ENCODE peak calls at places on chromosomes 4 and X, in seven cellular contexts. One of them, this sample, is unnamed.
A peak's percentile ranks its signal among the peaks of the same experiment; 100 is the strongest.

GRCh38 chr4:45350438-45350837 is 624.1 kb upstream of the GNPDA2 start:
- DNase-seq in stomach: no peak
- DNase-seq in A549: no peak
- DNase-seq in H1: no peak
- DNase-seq in K562: no peak
- DNase-seq in ovary: no peak
- DNase-seq in tibial nerve: no peak
- DNase-seq in this sample: no peak

GRCh38 chr4:168621806-168622589 is 125.1 kb downstream of the PALLD start:
- DNase-seq in stomach: no peak
- DNase-seq in A549: no peak
- DNase-seq in H1: no peak
- DNase-seq in K562: no peak
- DNase-seq in ovary: no peak
- DNase-seq in tibial nerve: no peak
- DNase-seq in this sample: no peak

GRCh38 chrX:151722241-151722846 is 6.5 kb downstream of the FATE1 start:
- DNase-seq in stomach: peak; percentile 49
- DNase-seq in A549: peak; percentile 5
- DNase-seq in H1: peak; percentile 43
- DNase-seq in K562: peak; percentile 65
- DNase-seq in ovary: peak; percentile 25
- DNase-seq in tibial nerve: no peak
- DNase-seq in this sample: peak; percentile 77

GRCh38 chr4:39014028-39014427 is 18.2 kb downstream of the TMEM156 start:
- DNase-seq in stomach: no peak
- DNase-seq in A549: no peak
- DNase-seq in H1: no peak
- DNase-seq in K562: no peak
- DNase-seq in ovary: no peak
- DNase-seq in tibial nerve: no peak
- DNase-seq in this sample: no peak

GRCh38 chr4:17817027-17817426 is 6.2 kb downstream of the NCAPG start:
- DNase-seq in stomach: no peak
- DNase-seq in A549: no peak
- DNase-seq in H1: no peak
- DNase-seq in K562: no peak
- DNase-seq in ovary: no peak
- DNase-seq in tibial nerve: no peak
- DNase-seq in this sample: no peak

GRCh38 chr4:127203561-127204260 is 429.0 kb upstream of the INTU start:
- DNase-seq in stomach: no peak
- DNase-seq in A549: no peak
- DNase-seq in H1: no peak
- DNase-seq in K562: no peak
- DNase-seq in ovary: no peak
- DNase-seq in tibial nerve: no peak
- DNase-seq in this sample: no peak

GRCh38 chr4:147740176-147740575 is 8.3 kb downstream of the ARHGAP10 start:
- DNase-seq in stomach: no peak
- DNase-seq in A549: no peak
- DNase-seq in H1: no peak
- DNase-seq in K562: no peak
- DNase-seq in ovary: no peak
- DNase-seq in tibial nerve: no peak
- DNase-seq in this sample: no peak

GRCh38 chr4:23789765-23790164 is 100.1 kb downstream of the PPARGC1A start:
- DNase-seq in stomach: no peak
- DNase-seq in A549: no peak
- DNase-seq in H1: no peak
- DNase-seq in K562: no peak
- DNase-seq in ovary: no peak
- DNase-seq in tibial nerve: peak; percentile 39
- DNase-seq in this sample: no peak

GRCh38 chrX:41906515-41907165 is 16.7 kb downstream of the CASK start:
- DNase-seq in stomach: no peak
- DNase-seq in A549: no peak
- DNase-seq in H1: no peak
- DNase-seq in K562: no peak
- DNase-seq in ovary: no peak
- DNase-seq in tibial nerve: no peak
- DNase-seq in this sample: no peak

GRCh38 chrX:102043380-102043779 is 82.1 kb upstream of the TCEAL2 start:
- DNase-seq in stomach: no peak
- DNase-seq in A549: no peak
- DNase-seq in H1: no peak
- DNase-seq in K562: no peak
- DNase-seq in ovary: no peak
- DNase-seq in tibial nerve: no peak
- DNase-seq in this sample: no peak

GRCh38 chr4:185358514-185359433 is 37.0 kb downstream of the LRP2BP start:
- DNase-seq in stomach: no peak
- DNase-seq in A549: peak; percentile 25
- DNase-seq in H1: no peak
- DNase-seq in K562: peak; percentile 54
- DNase-seq in ovary: no peak
- DNase-seq in tibial nerve: no peak
- DNase-seq in this sample: no peak

GRCh38 chr4:120080533-120080932 is 13.9 kb upstream of the MAD2L1 start:
- DNase-seq in stomach: no peak
- DNase-seq in A549: no peak
- DNase-seq in H1: no peak
- DNase-seq in K562: no peak
- DNase-seq in ovary: no peak
- DNase-seq in tibial nerve: no peak
- DNase-seq in this sample: no peak

GRCh38 chr4:96016615-96017299 is 176.9 kb downstream of the PDHA2 start:
- DNase-seq in stomach: no peak
- DNase-seq in A549: no peak
- DNase-seq in H1: no peak
- DNase-seq in K562: no peak
- DNase-seq in ovary: no peak
- DNase-seq in tibial nerve: no peak
- DNase-seq in this sample: no peak

DNA sequence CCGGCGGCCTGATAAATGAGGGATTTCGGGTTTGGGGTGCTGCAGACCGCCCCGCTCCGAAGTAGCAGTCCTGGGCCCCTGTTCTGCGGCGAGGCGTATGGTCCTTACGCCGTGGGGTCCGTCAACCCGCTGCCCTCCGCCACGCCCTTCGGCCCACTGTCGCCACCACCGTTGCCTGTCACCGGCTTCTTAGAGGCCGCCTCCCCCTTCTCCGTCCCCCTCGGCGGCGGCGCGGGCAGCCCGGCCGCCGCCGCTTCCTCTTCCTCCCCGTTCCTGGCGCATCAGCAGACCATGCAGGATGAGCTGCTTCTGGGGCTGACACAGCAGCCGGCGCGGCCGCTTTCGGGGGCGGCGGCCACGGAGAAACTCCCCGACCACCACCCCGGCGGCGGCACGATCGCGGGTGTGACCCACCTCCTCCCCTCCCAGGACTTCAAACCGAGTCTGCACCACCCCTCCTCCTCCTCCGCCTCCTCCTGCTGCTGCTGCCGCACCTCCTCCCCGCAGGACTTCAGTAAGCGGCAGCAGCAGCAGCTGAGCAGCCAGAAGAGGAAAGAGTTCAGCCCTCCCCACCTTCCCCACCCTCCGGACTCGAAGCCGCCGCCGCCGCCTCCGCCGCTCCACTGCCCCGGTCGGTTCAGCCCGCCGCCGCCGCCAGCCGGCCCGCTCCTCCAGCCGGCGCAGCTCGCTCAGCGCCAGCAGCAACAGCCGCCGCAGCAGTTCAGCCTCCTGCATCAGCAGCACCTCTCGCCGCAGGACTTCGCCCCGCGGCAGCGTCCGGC is 569 bp downstream of the CPEB2 start:
- DNase-seq in stomach: peak; percentile 83
- DNase-seq in A549: peak; percentile 24
- DNase-seq in H1: no peak
- DNase-seq in K562: peak; percentile 58
- DNase-seq in ovary: peak; percentile 78
- DNase-seq in tibial nerve: peak; percentile 36
- DNase-seq in this sample: peak; percentile 95
- TF ChIP-seq EP300 in stomach: no peak
- TF ChIP-seq EP300 in A549: no peak
- TF ChIP-seq EP300 in H1: peak; percentile 29
- TF ChIP-seq EP300 in K562: no peak
- TF ChIP-seq EP300 in ovary: no peak
- TF ChIP-seq EP300 in tibial nerve: no peak
- TF ChIP-seq EP300 in this sample: no peak

DNA sequence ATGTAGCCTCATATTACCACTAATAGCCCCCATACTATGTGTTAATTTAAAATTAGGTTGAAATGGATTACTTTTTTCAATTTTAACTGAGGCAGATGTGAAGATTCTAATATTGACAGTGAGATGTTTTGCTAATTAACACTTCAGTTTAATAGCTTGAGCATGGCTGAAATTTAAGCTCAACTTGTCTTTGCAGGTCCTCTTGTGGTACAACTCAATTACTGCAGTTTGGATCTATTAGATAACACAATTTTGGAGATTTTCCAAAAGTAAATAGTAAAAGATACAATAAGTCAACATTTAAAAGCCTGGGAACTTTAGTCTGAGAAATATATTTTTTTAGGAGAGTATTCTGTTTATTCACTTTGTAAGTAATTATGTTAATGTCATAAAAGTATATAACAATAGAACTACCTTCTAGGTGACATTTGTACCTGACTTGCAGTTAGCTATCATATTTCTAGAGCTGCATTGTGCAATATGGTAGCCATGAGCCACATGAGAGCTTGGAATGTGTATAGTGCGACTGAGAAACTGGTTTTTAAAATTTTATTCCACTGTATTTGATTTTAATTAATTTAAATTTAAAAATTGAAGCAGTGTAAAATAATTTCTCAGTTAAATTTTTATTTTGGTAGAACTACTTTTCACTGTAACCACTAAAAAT is 73.1 kb upstream of the FMR1 start:
- DNase-seq in stomach: no peak
- DNase-seq in A549: no peak
- DNase-seq in H1: no peak
- DNase-seq in K562: no peak
- DNase-seq in ovary: no peak
- DNase-seq in tibial nerve: no peak
- DNase-seq in this sample: no peak
- TF ChIP-seq CTCF in stomach: no peak
- TF ChIP-seq CTCF in A549: peak; percentile 6
- TF ChIP-seq CTCF in H1: peak; percentile 38
- TF ChIP-seq CTCF in K562: peak; percentile 18
- TF ChIP-seq CTCF in ovary: no peak
- TF ChIP-seq CTCF in tibial nerve: no peak
- TF ChIP-seq CTCF in this sample: no peak

DNA sequence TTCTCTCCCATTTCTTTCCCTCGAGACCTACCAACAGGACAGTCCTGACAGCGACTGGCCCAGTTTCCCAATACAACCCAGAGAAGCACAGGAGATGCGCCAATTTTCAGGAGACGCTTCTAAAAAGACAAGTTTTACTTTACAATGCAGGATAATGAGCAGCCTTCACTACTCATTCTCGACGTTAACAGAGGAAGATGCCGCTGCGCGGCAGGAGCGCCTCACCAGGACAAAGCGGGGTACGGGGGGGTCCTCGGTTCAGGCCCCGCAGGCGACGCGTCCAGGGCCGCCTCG is 689 bp downstream of the BCLAF3 start:
- DNase-seq in stomach: no peak
- DNase-seq in A549: peak; percentile 10
- DNase-seq in H1: no peak
- DNase-seq in K562: no peak
- DNase-seq in ovary: no peak
- DNase-seq in tibial nerve: no peak
- DNase-seq in this sample: no peak
- H3K27ac ChIP-seq in stomach: peak overlapping the region; percentile 82
- H3K27ac ChIP-seq in A549: peak overlapping the region; percentile 97
- H3K27ac ChIP-seq in H1: no peak overlapping the region
- H3K27ac ChIP-seq in K562: no peak overlapping the region
- H3K27ac ChIP-seq in ovary: peak overlapping the region; percentile 54
- H3K27ac ChIP-seq in tibial nerve: peak overlapping the region; percentile 39
- H3K27ac ChIP-seq in this sample: peak overlapping the region; percentile 78

DNA sequence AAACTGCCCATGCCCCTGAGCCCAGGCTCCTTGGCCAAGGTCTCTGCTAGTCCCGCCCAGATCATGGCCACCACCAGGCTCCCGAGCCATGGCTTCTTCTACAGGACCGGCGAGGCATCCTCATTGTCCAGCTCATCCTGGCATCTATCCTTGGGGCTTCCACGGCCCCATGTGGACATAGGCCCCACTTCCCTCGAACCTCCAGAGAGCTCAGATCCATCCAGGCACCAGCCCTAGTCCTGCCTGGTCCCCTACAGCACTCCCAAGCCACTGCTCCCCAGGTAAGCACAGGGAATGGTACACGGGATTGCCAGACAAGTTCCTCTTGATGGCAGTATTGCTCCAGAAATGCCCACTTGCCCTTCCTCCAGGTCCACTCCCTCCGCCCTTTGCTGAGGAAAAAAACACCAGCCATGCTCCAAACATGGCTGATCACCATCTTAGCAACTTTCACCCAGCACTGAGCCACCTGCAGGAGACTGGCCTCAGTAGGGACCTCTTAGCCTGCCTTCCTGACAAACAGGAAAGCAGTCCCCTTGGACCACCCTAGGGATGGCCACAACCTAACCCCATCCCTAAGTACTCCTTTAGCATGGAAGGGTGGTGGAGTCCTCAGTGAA is 272.1 kb upstream of the AGTR2 start:
- DNase-seq in stomach: peak; percentile 92
- DNase-seq in A549: no peak
- DNase-seq in H1: no peak
- DNase-seq in K562: peak; percentile 12
- DNase-seq in ovary: peak; percentile 79
- DNase-seq in tibial nerve: no peak
- DNase-seq in this sample: no peak
- TF ChIP-seq EP300 in stomach: no peak
- TF ChIP-seq EP300 in A549: no peak
- TF ChIP-seq EP300 in H1: no peak
- TF ChIP-seq EP300 in K562: no peak
- TF ChIP-seq EP300 in ovary: no peak
- TF ChIP-seq EP300 in tibial nerve: no peak
- TF ChIP-seq EP300 in this sample: no peak